ENCODE peak calls at places on chromosomes 5 and 9, in four cellular contexts. U is vagina, I is transverse colon, B is GM23338. H is an unnamed sample.

GRCh38 chr9:123658792-123659191 is 271.1 kb downstream of the DENND1A start:
- DNase-seq in I (no peak), B (no peak), U (no peak), H (no peak)

GRCh38 chr9:18941060-18941746 is 91.8 kb downstream of the SAXO1 start:
- DNase-seq in I (no peak), B (no peak), U (no peak), H (no peak)

GRCh38 chr9:95937131-95937530 is 61.6 kb downstream of the ERCC6L2 start:
- DNase-seq in I (no peak), B (no peak), U (no peak), H (no peak)

GRCh38 chr9:15191358-15191757 is 115.7 kb downstream of the TTC39B start:
- DNase-seq in U (no peak), B (no peak), I (no peak), H (no peak)

GRCh38 chr9:72356019-72356653 is 8.9 kb downstream of the ZFAND5 start:
- DNase-seq in I (no peak), B (no peak), U (no peak), H (no peak)

GRCh38 chr5:9198399-9198798 is 347.5 kb downstream of the SEMA5A start:
- DNase-seq in U (no peak), B (no peak), I (no peak), H (no peak)

GRCh38 chr5:125612356-125613149 is 810.7 kb upstream of the GRAMD2B start:
- DNase-seq in U (no peak), I (no peak), B (no peak), H (peak)

GRCh38 chr5:126777257-126777973 is 479 bp downstream of the LMNB1 start:
- DNase-seq in U (no peak), B (peak), I (peak), H (peak)

GRCh38 chr5:1199340-1199648 is 2.1 kb upstream of the SLC6A19 start:
- DNase-seq in B (no peak), I (no peak), U (no peak), H (no peak)

GRCh38 chr5:28324174-28324573 is 1285.8 kb upstream of the CDH9 start:
- DNase-seq in B (no peak), U (no peak), I (no peak), H (no peak)

GRCh38 chr5:68369436-68370125 is 154.0 kb downstream of the PIK3R1 start:
- DNase-seq in I (no peak), B (no peak), U (no peak), H (no peak)

GRCh38 chr5:6899215-6899614 is 186.0 kb downstream of the TENT4A start:
- DNase-seq in I (peak), B (no peak), U (no peak), H (peak)

GRCh38 chr9:137026828-137027227 is 1.2 kb downstream of the ABCA2 start:
- DNase-seq in U (no peak), I (no peak), B (no peak), H (no peak)

GRCh38 chr5:169301386-169301930 is 519 bp upstream of the SLIT3 start:
- DNase-seq in U (no peak), I (no peak), B (peak), H (no peak)

GRCh38 chr9:34746526-34746925 is 36.6 kb upstream of the CCL21 start:
- DNase-seq in U (no peak), B (no peak), I (no peak), H (no peak)
- TF ChIP-seq CTCF in U (no peak), B (no peak), I (no peak), H (no peak)

GRCh38 chr9:97598461-97599288 is 34.5 kb downstream of the TSTD2 start:
- DNase-seq in I (peak), U (no peak), B (peak), H (peak)
- TF ChIP-seq POLR2AphosphoS5 in I (no peak), U (no peak), B (no peak), H (peak)

DNA sequence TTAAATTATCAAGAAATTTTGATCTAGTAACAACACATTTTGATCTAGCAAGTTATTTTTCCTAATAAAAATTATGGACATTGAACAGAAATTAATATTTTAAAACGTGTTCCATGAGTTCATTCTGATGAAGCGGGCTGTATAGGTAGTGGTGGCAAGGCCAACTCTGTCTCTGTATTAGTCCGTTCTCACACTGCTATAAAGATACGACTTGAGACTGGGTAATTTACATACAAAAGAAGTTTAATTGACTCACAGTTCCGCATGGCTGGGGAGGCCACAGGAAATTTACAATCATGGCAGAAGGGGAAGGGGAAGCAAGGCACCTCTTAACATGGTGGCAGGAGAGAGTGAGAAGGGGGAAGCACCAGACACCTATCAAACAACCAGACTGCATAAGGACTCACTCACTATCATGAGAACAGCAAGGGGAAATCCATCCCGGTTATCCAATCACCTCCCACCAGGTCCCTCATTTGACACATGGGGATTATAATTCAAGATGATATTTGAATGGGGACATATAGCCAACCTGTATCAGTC is 61.2 kb downstream of the TMEM232 start:
- DNase-seq in B (no peak), I (no peak), U (no peak), H (no peak)
- TF ChIP-seq CTCF in B (no peak), I (no peak), U (no peak), H (no peak)

DNA sequence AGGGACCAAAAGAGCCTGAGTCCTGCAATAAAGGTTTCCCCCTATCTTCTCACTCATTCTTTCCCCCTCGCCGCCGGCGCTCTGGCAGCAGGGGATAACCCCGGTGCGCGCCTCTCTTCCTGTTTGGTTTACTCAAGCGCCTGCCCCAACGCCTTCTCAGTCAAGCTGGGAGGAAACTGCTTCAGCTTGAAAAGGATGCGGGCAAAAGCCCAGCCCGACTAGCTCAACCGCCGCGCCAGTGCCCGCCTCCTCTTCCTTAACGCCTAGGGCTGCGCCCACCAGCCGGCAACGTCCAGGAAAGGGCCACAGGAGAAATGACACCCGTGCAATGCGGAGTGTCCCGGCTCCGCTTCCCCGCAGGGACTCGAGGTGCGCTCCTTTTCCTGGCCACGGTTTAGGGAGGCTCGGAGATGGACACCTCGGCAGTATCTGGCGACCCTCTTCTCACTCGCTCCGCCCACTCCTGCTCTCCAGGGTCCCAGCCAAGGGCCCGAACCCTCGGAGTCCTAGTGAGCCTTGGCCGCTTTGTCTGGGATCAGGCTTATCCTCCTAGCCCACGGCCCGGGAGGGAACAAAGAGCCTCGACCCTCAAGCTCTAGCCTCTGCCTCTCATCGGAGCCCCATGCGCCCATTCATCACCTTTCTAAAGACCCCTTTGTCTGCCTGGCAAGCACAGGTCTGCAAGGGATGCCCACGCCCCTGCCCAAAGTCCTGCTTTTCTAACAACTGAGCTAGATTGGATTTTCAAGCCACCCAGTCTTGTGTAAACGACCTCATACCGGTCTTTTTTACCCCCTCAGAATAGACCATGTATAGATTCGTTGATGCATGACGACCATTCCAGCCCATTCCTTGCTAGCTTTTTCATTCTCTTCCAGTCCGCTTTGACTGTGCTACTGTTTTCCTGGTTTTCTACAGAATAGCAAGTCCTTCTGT is 2.0 kb downstream of the ST8SIA4 start:
- DNase-seq in U (no peak), I (peak), B (peak), H (peak)
- TF ChIP-seq POLR2AphosphoS5 in U (peak), I (no peak), B (no peak), H (no peak)

GRCh38 chr5:155290937-155291336 is 277.4 kb downstream of the KIF4B start:
- DNase-seq in I (no peak), B (no peak), U (no peak), H (no peak)
- TF ChIP-seq CTCF in I (no peak), B (no peak), U (no peak), H (no peak)

GRCh38 chr5:17898766-17899165 is 264.5 kb downstream of the TAF11L14 start:
- DNase-seq in I (no peak), U (no peak), B (no peak), H (no peak)

GRCh38 chr5:17895296-17896058 is 261.2 kb downstream of the TAF11L14 start:
- DNase-seq in I (no peak), U (no peak), B (no peak), H (no peak)

GRCh38 chr5:17891881-17892280 is 257.6 kb downstream of the TAF11L14 start:
- DNase-seq in B (no peak), I (no peak), U (no peak), H (no peak)

GRCh38 chr5:17896605-17897004 is 262.3 kb downstream of the TAF11L14 start:
- DNase-seq in B (no peak), U (no peak), I (no peak), H (no peak)

DNA sequence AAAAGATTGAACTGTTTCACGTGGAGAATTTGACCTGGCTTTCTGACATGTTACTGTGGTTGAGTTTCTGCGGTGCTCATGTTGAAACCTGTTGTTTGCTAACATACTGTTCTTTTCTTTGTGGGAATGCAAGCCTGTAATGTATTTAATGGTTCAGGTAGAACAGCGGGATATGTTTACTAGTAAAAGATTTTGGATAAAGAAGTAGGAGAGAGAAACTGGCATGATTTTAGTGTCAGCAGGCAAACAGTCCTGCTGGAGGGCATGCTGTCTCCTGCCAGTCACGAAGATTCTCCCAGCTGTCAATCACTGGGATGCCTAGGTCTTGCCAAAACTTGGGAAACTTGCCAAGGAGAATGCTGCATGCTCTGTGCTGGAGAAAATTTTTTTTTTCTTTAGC is 263.5 kb downstream of the TAF11L14 start:
- DNase-seq in B (no peak), U (no peak), I (no peak), H (no peak)
- TF ChIP-seq POLR2AphosphoS5 in B (no peak), U (no peak), I (no peak), H (no peak)

DNA sequence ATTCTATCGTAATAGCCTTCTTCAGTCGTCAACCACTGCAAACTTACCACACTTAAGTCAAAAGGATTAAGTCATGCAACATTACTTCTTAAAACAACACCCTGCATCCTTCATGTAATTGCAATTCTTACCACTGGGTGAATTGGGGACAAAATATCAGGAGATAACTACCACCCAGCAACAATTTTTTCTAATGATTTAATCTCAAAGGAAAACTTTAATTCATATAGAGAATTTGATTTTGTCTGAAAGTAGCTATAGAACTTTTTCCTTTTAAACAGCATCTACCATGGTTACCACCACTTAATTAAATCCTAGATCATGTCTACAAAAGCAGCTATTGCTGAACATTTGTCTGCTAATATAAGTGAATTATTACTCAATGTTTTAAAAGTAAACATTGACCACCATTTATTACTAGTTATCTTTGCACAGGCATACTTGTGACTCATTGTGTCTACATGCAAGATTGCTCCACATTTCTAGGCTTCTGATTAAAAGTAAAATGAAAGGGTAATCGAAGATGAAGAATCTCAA is 10.5 kb downstream of the MLLT3 start:
- DNase-seq in B (peak), I (no peak), U (no peak), H (no peak)
- TF ChIP-seq CTCF in B (peak), I (peak), U (peak), H (no peak)

GRCh38 chr5:154686490-154686889 is 68.7 kb upstream of the LARP1 start:
- DNase-seq in I (no peak), U (no peak), B (no peak), H (no peak)
- TF ChIP-seq POLR2AphosphoS5 in I (no peak), U (no peak), B (no peak), H (no peak)